ENCODE peak calls at places on chromosomes 3 and 15, in four cellular contexts. One of them, this sample, is unnamed.

GRCh38 chr3:46442591-46443530 is 21.8 kb downstream of the LTF start:
- DNase-seq in dorsolateral prefrontal cortex: no peak
- DNase-seq in AML-193: peak; percentile 10
- DNase-seq in activated T-cell treated with anti-CD3 and anti-CD28 coated beads for 1 hour: no peak
- DNase-seq in this sample: peak; percentile 70

GRCh38 chr15:28123408-28124023 is 24.4 kb upstream of the OCA2 start:
- DNase-seq in dorsolateral prefrontal cortex: peak; percentile 46
- DNase-seq in AML-193: peak; percentile 20
- DNase-seq in activated T-cell treated with anti-CD3 and anti-CD28 coated beads for 1 hour: peak; percentile 51
- DNase-seq in this sample: peak; percentile 72

GRCh38 chr3:113005622-113006021 is 14.8 kb downstream of the GTPBP8 start:
- DNase-seq in dorsolateral prefrontal cortex: no peak
- DNase-seq in AML-193: no peak
- DNase-seq in activated T-cell treated with anti-CD3 and anti-CD28 coated beads for 1 hour: no peak
- DNase-seq in this sample: no peak

GRCh38 chr15:70113304-70113700 is 15.6 kb upstream of the TLE3 start:
- DNase-seq in dorsolateral prefrontal cortex: no peak
- DNase-seq in AML-193: no peak
- DNase-seq in activated T-cell treated with anti-CD3 and anti-CD28 coated beads for 1 hour: no peak
- DNase-seq in this sample: no peak

GRCh38 chr3:52685285-52685704 is 418 bp downstream of the PBRM1 start:
- DNase-seq in dorsolateral prefrontal cortex: peak; percentile 55
- DNase-seq in AML-193: peak; percentile 75
- DNase-seq in activated T-cell treated with anti-CD3 and anti-CD28 coated beads for 1 hour: peak; percentile 54
- DNase-seq in this sample: peak; percentile 76

GRCh38 chr3:55206000-55206399 is 278.1 kb upstream of the LRTM1 start:
- DNase-seq in dorsolateral prefrontal cortex: no peak
- DNase-seq in AML-193: no peak
- DNase-seq in activated T-cell treated with anti-CD3 and anti-CD28 coated beads for 1 hour: no peak
- DNase-seq in this sample: no peak

GRCh38 chr3:196654691-196655090 is 15.2 kb downstream of the NRROS start:
- DNase-seq in dorsolateral prefrontal cortex: no peak
- DNase-seq in AML-193: no peak
- DNase-seq in activated T-cell treated with anti-CD3 and anti-CD28 coated beads for 1 hour: no peak
- DNase-seq in this sample: no peak

GRCh38 chr3:137263982-137264777 is 306.4 kb downstream of the IL20RB start:
- DNase-seq in dorsolateral prefrontal cortex: peak; percentile 21
- DNase-seq in AML-193: no peak
- DNase-seq in activated T-cell treated with anti-CD3 and anti-CD28 coated beads for 1 hour: no peak
- DNase-seq in this sample: no peak

GRCh38 chr15:89129123-89129815 is 41.0 kb downstream of the ABHD2 start:
- DNase-seq in dorsolateral prefrontal cortex: peak; percentile 39
- DNase-seq in AML-193: no peak
- DNase-seq in activated T-cell treated with anti-CD3 and anti-CD28 coated beads for 1 hour: peak; percentile 51
- DNase-seq in this sample: no peak

GRCh38 chr15:29613951-29614382 is 208.3 kb downstream of the TJP1 start:
- DNase-seq in dorsolateral prefrontal cortex: no peak
- DNase-seq in AML-193: no peak
- DNase-seq in activated T-cell treated with anti-CD3 and anti-CD28 coated beads for 1 hour: no peak
- DNase-seq in this sample: no peak

GRCh38 chr3:111610612-111611054 is 15.5 kb upstream of the ZBED2 start:
- DNase-seq in dorsolateral prefrontal cortex: no peak
- DNase-seq in AML-193: no peak
- DNase-seq in activated T-cell treated with anti-CD3 and anti-CD28 coated beads for 1 hour: no peak
- DNase-seq in this sample: no peak

GRCh38 chr3:25297667-25298585 is 130.1 kb upstream of the RARB start:
- DNase-seq in dorsolateral prefrontal cortex: no peak
- DNase-seq in AML-193: no peak
- DNase-seq in activated T-cell treated with anti-CD3 and anti-CD28 coated beads for 1 hour: no peak
- DNase-seq in this sample: no peak

GRCh38 chr3:127391436-127392145 is 103.7 kb upstream of the PRR20G start:
- DNase-seq in dorsolateral prefrontal cortex: no peak
- DNase-seq in AML-193: no peak
- DNase-seq in activated T-cell treated with anti-CD3 and anti-CD28 coated beads for 1 hour: no peak
- DNase-seq in this sample: no peak

GRCh38 chr15:65033659-65034269 is 4.3 kb upstream of the MTFMT start:
- DNase-seq in dorsolateral prefrontal cortex: no peak
- DNase-seq in AML-193: peak; percentile 57
- DNase-seq in activated T-cell treated with anti-CD3 and anti-CD28 coated beads for 1 hour: no peak
- DNase-seq in this sample: no peak